ENCODE peak calls at places on chromosomes 16 and 17, in ten cellular contexts. L, C, Y, V, Q, D, F, X, W and B are unnamed samples.

GRCh38 chr16:89670496-89671431 is 13.1 kb downstream of the SPATA33 start:
- DNase-seq in W (no peak), F (peak; percentile 45), L (no peak), Q (no peak), V (peak; percentile 73), C (no peak), X (no peak), D (no peak), Y (no peak), B (no peak)

GRCh38 chr17:3529817-3530741 is 27.5 kb downstream of the TRPV3 start:
- DNase-seq in L (no peak), W (peak; percentile 82), C (no peak), F (peak; percentile 29), D (no peak), Y (peak; percentile 82), Q (no peak), X (no peak), V (peak; percentile 43), B (no peak)

GRCh38 chr17:47172698-47173565 is 16.2 kb downstream of the CDC27 start:
- DNase-seq in F (peak; percentile 15), W (no peak), Y (no peak), V (peak; percentile 22), X (no peak), Q (no peak), C (no peak), D (no peak), L (no peak), B (no peak)

GRCh38 chr17:45146616-45147101 is 1.6 kb upstream of the HEXIM1 start:
- DNase-seq in Y (no peak), W (no peak), V (peak; percentile 92), D (no peak), C (no peak), X (no peak), F (peak; percentile 92), L (no peak), Q (no peak), B (peak; percentile 78)

GRCh38 chr16:10744370-10745030 is 858 bp downstream of the NUBP1 start:
- DNase-seq in Y (peak; percentile 14), V (peak; percentile 58), F (peak; percentile 77), Q (no peak), C (no peak), W (peak; percentile 61), D (no peak), X (no peak), L (no peak), B (no peak)

GRCh38 chr16:77457046-77457445 is 22.2 kb upstream of the ADAMTS18 start:
- DNase-seq in X (no peak), V (no peak), F (no peak), Q (no peak), Y (no peak), C (no peak), L (no peak), D (no peak), W (no peak), B (no peak)

GRCh38 chr17:82344175-82344907 is 10.8 kb upstream of the SECTM1 start:
- DNase-seq in W (peak; percentile 38), Q (no peak), V (no peak), L (no peak), D (no peak), X (no peak), C (no peak), F (no peak), Y (no peak), B (no peak)

GRCh38 chr17:45042346-45043120 is 8.9 kb downstream of the DCAKD start:
- DNase-seq in Y (no peak), W (no peak), Q (no peak), D (no peak), L (no peak), C (no peak), X (no peak), F (no peak), V (no peak), B (no peak)

GRCh38 chr16:74950511-74950910 is 34.4 kb downstream of the WDR59 start:
- DNase-seq in X (no peak), L (no peak), D (no peak), Y (peak; percentile 47), F (no peak), V (no peak), Q (no peak), C (no peak), W (no peak), B (no peak)

GRCh38 chr16:50253511-50253903 is 12.8 kb upstream of the ADCY7 start:
- DNase-seq in X (no peak), Y (peak; percentile 71), D (no peak), F (no peak), V (no peak), C (no peak), W (peak; percentile 41), Q (no peak), L (no peak), B (no peak)